ENCODE peak calls at places on chromosomes 4 and X, in eight cellular contexts. W, V, B, H, Y, R, O and T are unnamed samples.

GRCh38 chr4:26434030-26434639 is 56.1 kb downstream of the CCKAR start:
- DNase-seq in Y (no peak), O (no peak), V (peak), B (no peak), R (no peak), W (no peak), H (no peak), T (no peak)

GRCh38 chr4:55948726-55949479 is at the start of gene CEP135:
- DNase-seq in V (peak), Y (peak), R (peak), H (peak), W (peak), B (peak), O (peak), T (peak)

GRCh38 chrX:71017396-71017939 is 50.7 kb downstream of the SNX12 start:
- DNase-seq in R (no peak), H (no peak), O (no peak), B (no peak), V (peak), W (no peak), Y (no peak), T (no peak)

GRCh38 chr4:184849184-184849583 is 23.4 kb upstream of the ACSL1 start:
- DNase-seq in B (no peak), W (no peak), V (peak), R (no peak), O (no peak), Y (no peak), H (no peak), T (no peak)

GRCh38 chrX:55008571-55009358 is 8.6 kb downstream of the APEX2 start:
- DNase-seq in W (no peak), R (no peak), H (no peak), B (peak), Y (no peak), O (no peak), V (peak), T (no peak)

GRCh38 chr4:182648766-182649165 is 268.4 kb downstream of the DCTD start:
- DNase-seq in O (no peak), Y (no peak), H (no peak), W (no peak), R (no peak), V (no peak), B (no peak), T (no peak)

GRCh38 chr4:3402409-3403103 is 39.2 kb upstream of the HGFAC start:
- DNase-seq in B (no peak), Y (no peak), W (no peak), O (no peak), R (no peak), H (peak), V (peak), T (no peak)

GRCh38 chr4:183675625-183676024 is 16.5 kb downstream of the TRAPPC11 start:
- DNase-seq in B (no peak), V (no peak), R (no peak), H (no peak), O (no peak), W (no peak), Y (no peak), T (no peak)

GRCh38 chr4:123777297-123777859 is 380.8 kb downstream of the SPRY1 start:
- DNase-seq in Y (no peak), R (peak), W (no peak), H (no peak), V (peak), B (no peak), O (no peak), T (no peak)

GRCh38 chrX:151505796-151506195 is 57.7 kb upstream of the PASD1 start:
- DNase-seq in Y (no peak), B (peak), W (no peak), H (no peak), V (no peak), O (no peak), R (peak), T (no peak)

GRCh38 chrX:39577976-39578962 is 519.5 kb downstream of the BCOR start:
- DNase-seq in V (no peak), H (no peak), W (no peak), B (peak), Y (peak), R (peak), O (no peak), T (no peak)

GRCh38 chr4:37383579-37384229 is 139.2 kb downstream of the NWD2 start:
- DNase-seq in Y (peak), H (no peak), W (no peak), V (peak), O (no peak), R (peak), B (peak), T (no peak)

GRCh38 chrX:133302775-133303445 is 84.8 kb upstream of the TFDP3 start:
- DNase-seq in H (no peak), W (no peak), R (no peak), O (no peak), B (no peak), V (no peak), Y (no peak), T (no peak)

GRCh38 chr4:148574502-148574901 is 132.3 kb upstream of the NR3C2 start:
- DNase-seq in O (no peak), R (no peak), W (no peak), Y (no peak), H (no peak), B (peak), V (peak), T (no peak)

GRCh38 chrX:23338334-23338733 is 3.7 kb downstream of the PTCHD1 start:
- DNase-seq in V (no peak), B (no peak), R (no peak), H (no peak), O (no peak), W (no peak), Y (no peak), T (no peak)

GRCh38 chr4:95637047-95637600 is 88.4 kb upstream of the UNC5C start:
- DNase-seq in O (no peak), W (no peak), H (no peak), Y (no peak), R (peak), V (peak), B (peak), T (no peak)

GRCh38 chr4:22987861-22988260 is 295.1 kb downstream of the GBA3 start:
- DNase-seq in H (no peak), V (peak), B (no peak), Y (no peak), R (no peak), W (no peak), O (no peak), T (no peak)

GRCh38 chr4:60780874-60781273 is 419.3 kb upstream of the ADGRL3 start:
- DNase-seq in R (no peak), Y (no peak), V (peak), W (no peak), O (no peak), H (no peak), B (no peak), T (no peak)

GRCh38 chrX:68163446-68163845 is 269.8 kb downstream of the OPHN1 start:
- DNase-seq in B (no peak), R (no peak), W (no peak), V (peak), Y (no peak), H (no peak), O (no peak), T (no peak)

GRCh38 chr4:104393649-104394048 is 101.0 kb downstream of the CXXC4 start:
- DNase-seq in O (no peak), Y (no peak), B (no peak), H (no peak), R (no peak), W (no peak), V (no peak), T (no peak)

GRCh38 chr4:83010522-83011318 is at the start of gene LIN54:
- DNase-seq in H (peak), O (peak), B (peak), V (peak), R (peak), W (peak), Y (peak), T (peak)

GRCh38 chr4:148787831-148788477 is 345.7 kb upstream of the NR3C2 start:
- DNase-seq in O (no peak), Y (no peak), V (peak), R (peak), H (no peak), B (peak), W (no peak), T (no peak)

GRCh38 chrX:78066110-78066509 is 37.9 kb upstream of the PGK1 start:
- DNase-seq in H (no peak), Y (no peak), R (no peak), V (peak), O (no peak), W (no peak), B (peak), T (no peak)

GRCh38 chrX:45445745-45446412 is 245.2 kb upstream of the DIPK2B start:
- DNase-seq in V (peak), R (no peak), W (no peak), O (no peak), Y (no peak), H (no peak), B (peak), T (no peak)

GRCh38 chr4:113979973-113980615 is 647 bp upstream of the ARSJ start:
- DNase-seq in W (no peak), V (peak), R (no peak), B (no peak), H (no peak), Y (no peak), O (no peak), T (no peak)

GRCh38 chrX:155061770-155062169 is 9.2 kb downstream of the CMC4 start:
- DNase-seq in R (no peak), Y (no peak), W (no peak), O (no peak), V (no peak), H (no peak), B (no peak), T (no peak)

GRCh38 chr4:147029296-147029695 is 83.6 kb upstream of the TTC29 start:
- DNase-seq in W (no peak), V (no peak), B (no peak), R (no peak), O (no peak), H (no peak), Y (no peak), T (no peak)

GRCh38 chr4:156977435-156978160 is 6.0 kb upstream of the PDGFC start:
- DNase-seq in W (no peak), H (no peak), V (peak), O (no peak), R (no peak), B (peak), Y (no peak), T (no peak)

GRCh38 chrX:42536286-42536685 is 241.7 kb downstream of the PPP1R2C start:
- DNase-seq in Y (no peak), V (no peak), O (no peak), H (no peak), B (no peak), W (no peak), R (no peak), T (no peak)

GRCh38 chrX:38831949-38832348 is 30.7 kb downstream of the MID1IP1 start:
- DNase-seq in H (no peak), Y (no peak), V (no peak), O (no peak), W (no peak), B (no peak), R (no peak), T (no peak)

GRCh38 chr4:41598580-41598979 is 60.6 kb downstream of the LIMCH1 start:
- DNase-seq in R (no peak), H (no peak), Y (no peak), B (no peak), O (no peak), W (no peak), V (peak), T (no peak)

GRCh38 chr4:1409079-1409805 is 3.0 kb upstream of the NKX1-1 start:
- DNase-seq in H (peak), B (no peak), V (no peak), Y (no peak), R (no peak), W (no peak), O (no peak), T (peak)

GRCh38 chr4:81380364-81380853 is 91.3 kb downstream of the RASGEF1B start:
- DNase-seq in V (no peak), B (no peak), Y (no peak), O (no peak), H (no peak), R (no peak), W (no peak), T (no peak)

GRCh38 chr4:185016946-185017797 is 1.1 kb upstream of the HELT start:
- DNase-seq in O (no peak), B (no peak), W (no peak), V (peak), Y (no peak), R (no peak), H (no peak), T (no peak)

GRCh38 chr4:925771-926500 is 6.2 kb downstream of the GAK start:
- DNase-seq in R (no peak), W (no peak), B (no peak), V (no peak), O (no peak), Y (no peak), H (peak), T (no peak)

GRCh38 chrX:109890910-109891502 is 111.9 kb upstream of the TMEM164 start:
- DNase-seq in V (peak), W (peak), B (peak), R (peak), Y (peak), O (peak), H (peak), T (peak)

GRCh38 chr4:23956601-23957364 is 66.9 kb upstream of the PPARGC1A start:
- DNase-seq in R (no peak), B (no peak), O (no peak), Y (no peak), W (no peak), H (no peak), V (peak), T (no peak)

GRCh38 chr4:147943159-147943638 is 211.3 kb downstream of the ARHGAP10 start:
- DNase-seq in W (no peak), O (no peak), Y (no peak), R (no peak), H (no peak), V (no peak), B (no peak), T (no peak)

GRCh38 chrX:19953145-19953544 is 37.7 kb downstream of the BCLAF3 start:
- DNase-seq in R (no peak), O (no peak), H (no peak), Y (no peak), V (no peak), W (no peak), B (no peak), T (no peak)

GRCh38 chr4:188783160-188783559 is 643.9 kb downstream of the TRIML1 start:
- DNase-seq in W (no peak), V (peak), R (no peak), Y (no peak), O (no peak), H (no peak), B (no peak), T (no peak)